ENCODE peak calls at places on chromosomes 3 and 15, in eight cellular contexts. I is H1, K is SK-N-SH, A is HepG2, R is sigmoid colon, E is GM12878, G is suprapubic skin, W is transverse colon. Y is an unnamed sample. For H3K27me3, the result is how much of the 10 kb centered on the place peaks cover.

GRCh38 chr3:183904833-183905780 is 20.4 kb upstream of the PARL start:
- DNase-seq in I (no peak), K (no peak), A (no peak), R (no peak), E (no peak), G (no peak), W (no peak), Y (no peak)

GRCh38 chr3:100400424-100400781 is 486 bp downstream of the TOMM70 start:
- DNase-seq in I (no peak), K (no peak), A (peak), R (no peak), E (no peak), G (no peak), W (no peak), Y (no peak)

GRCh38 chr15:74873756-74874424 is 725 bp upstream of the SCAMP2 start:
- DNase-seq in I (no peak), K (peak), A (peak), R (no peak), E (no peak), G (no peak), W (peak), Y (no peak)

GRCh38 chr15:48149858-48150257 is 28.2 kb downstream of the MYEF2 start:
- DNase-seq in I (no peak), K (no peak), A (no peak), R (no peak), E (no peak), G (no peak), W (no peak), Y (no peak)

GRCh38 chr3:101273608-101274007 is 46.8 kb downstream of the IMPG2 start:
- DNase-seq in I (no peak), K (no peak), A (no peak), R (no peak), E (no peak), G (no peak), W (no peak), Y (no peak)

GRCh38 chr15:48440084-48440483 is 108.9 kb downstream of the DUT start:
- DNase-seq in I (no peak), K (no peak), A (no peak), R (peak), E (no peak), G (no peak), W (no peak), Y (peak)

GRCh38 chr3:132210476-132211346 is 106.5 kb upstream of the ACP3 start:
- DNase-seq in I (peak), K (peak), A (peak), R (no peak), E (no peak), G (no peak), W (peak), Y (no peak)

GRCh38 chr3:129429080-129429451 is 630 bp upstream of the EFCAB12 start:
- DNase-seq in I (no peak), K (no peak), A (no peak), R (no peak), E (no peak), G (no peak), W (no peak), Y (no peak)

GRCh38 chr15:101039461-101039860 is 120.3 kb downstream of the LRRK1 start:
- DNase-seq in I (no peak), K (no peak), A (no peak), R (no peak), E (no peak), G (no peak), W (peak), Y (no peak)

GRCh38 chr3:151281671-151282334 is 3.5 kb upstream of the P2RY14 start:
- DNase-seq in I (no peak), K (no peak), A (no peak), R (no peak), E (no peak), G (no peak), W (no peak), Y (no peak)

GRCh38 chr3:39468108-39468436 is 592 bp downstream of the MOBP start:
- DNase-seq in I (no peak), K (no peak), A (no peak), R (no peak), E (no peak), G (no peak), W (no peak), Y (no peak)

GRCh38 chr15:33089878-33090757 is 104.4 kb downstream of the FMN1 start:
- DNase-seq in I (no peak), K (no peak), A (no peak), R (no peak), E (no peak), G (no peak), W (peak), Y (no peak)

GRCh38 chr3:194739498-194740284 is 54.0 kb downstream of the FAM43A start:
- DNase-seq in I (no peak), K (no peak), A (peak), R (no peak), E (no peak), G (no peak), W (no peak), Y (no peak)

GRCh38 chr3:36591959-36592358 is 172.4 kb downstream of the DCLK3 start:
- DNase-seq in I (no peak), K (no peak), A (no peak), R (no peak), E (no peak), G (no peak), W (no peak), Y (no peak)

GRCh38 chr3:85783331-85783730 is 824.5 kb downstream of the CADM2 start:
- DNase-seq in I (no peak), K (no peak), A (no peak), R (no peak), E (no peak), G (no peak), W (no peak), Y (no peak)

GRCh38 chr3:150743508-150743907 is 19.5 kb downstream of the SIAH2 start:
- DNase-seq in I (no peak), K (no peak), A (no peak), R (no peak), E (no peak), G (no peak), W (no peak), Y (no peak)

GRCh38 chr3:15711281-15711680 is 86.5 kb downstream of the ANKRD28 start:
- DNase-seq in I (no peak), K (no peak), A (no peak), R (no peak), E (no peak), G (no peak), W (no peak), Y (no peak)

GRCh38 chr3:194346621-194347020 is 4.5 kb downstream of the CPN2 start:
- DNase-seq in I (no peak), K (no peak), A (no peak), R (no peak), E (no peak), G (no peak), W (no peak), Y (no peak)

GRCh38 chr15:48946088-48946839 is 17.5 kb downstream of the SHC4 start:
- DNase-seq in I (no peak), K (no peak), A (no peak), R (no peak), E (no peak), G (no peak), W (no peak), Y (no peak)

GRCh38 chr15:52780172-52780980 is 9.8 kb downstream of the ONECUT1 start:
- DNase-seq in I (no peak), K (peak), A (peak), R (no peak), E (peak), G (no peak), W (peak), Y (no peak)

GRCh38 chr3:99565316-99565715 is 73.1 kb upstream of the COL8A1 start:
- DNase-seq in I (no peak), K (no peak), A (no peak), R (no peak), E (no peak), G (no peak), W (no peak), Y (no peak)

GRCh38 chr3:124688580-124689454 is 41.4 kb upstream of the UMPS start:
- DNase-seq in I (peak), K (peak), A (peak), R (peak), E (peak), G (no peak), W (peak), Y (peak)

GRCh38 chr3:107664614-107665013 is 141.9 kb downstream of the BBX start:
- DNase-seq in I (no peak), K (no peak), A (no peak), R (no peak), E (no peak), G (no peak), W (no peak), Y (no peak)

GRCh38 chr15:31338318-31338878 is 11.8 kb downstream of the KLF13 start:
- DNase-seq in I (no peak), K (no peak), A (no peak), R (peak), E (no peak), G (no peak), W (no peak), Y (peak)

GRCh38 chr15:101453123-101454120 is 36.1 kb downstream of the PCSK6 start:
- DNase-seq in I (no peak), K (no peak), A (peak), R (no peak), E (no peak), G (no peak), W (no peak), Y (no peak)

GRCh38 chr3:106342386-106342785 is 473.6 kb upstream of the CBLB start:
- DNase-seq in I (no peak), K (no peak), A (no peak), R (no peak), E (no peak), G (no peak), W (no peak), Y (no peak)

GRCh38 chr3:123816673-123817207 is 67.4 kb downstream of the MYLK start:
- DNase-seq in I (no peak), K (no peak), A (no peak), R (no peak), E (no peak), G (no peak), W (no peak), Y (no peak)

GRCh38 chr3:45223889-45224730 is 2.0 kb downstream of the TMEM158 start:
- DNase-seq in I (no peak), K (no peak), A (no peak), R (no peak), E (no peak), G (no peak), W (no peak), Y (no peak)

GRCh38 chr3:16059081-16059537 is 115.4 kb upstream of the GALNT15 start:
- DNase-seq in I (no peak), K (no peak), A (no peak), R (no peak), E (no peak), G (no peak), W (no peak), Y (peak)

GRCh38 chr3:127449489-127450212 is 140.9 kb downstream of the TPRA1 start:
- DNase-seq in I (no peak), K (no peak), A (no peak), R (peak), E (no peak), G (peak), W (no peak), Y (no peak)

GRCh38 chr15:68526269-68526668 is 52.5 kb upstream of the CORO2B start:
- DNase-seq in I (no peak), K (no peak), A (no peak), R (no peak), E (no peak), G (no peak), W (no peak), Y (no peak)

GRCh38 chr3:4644954-4645353 is 151.8 kb downstream of the ITPR1 start:
- DNase-seq in I (no peak), K (no peak), A (no peak), R (no peak), E (no peak), G (no peak), W (no peak), Y (no peak)

GRCh38 chr3:123104550-123104949 is 37.7 kb downstream of the PDIA5 start:
- DNase-seq in I (no peak), K (peak), A (no peak), R (no peak), E (no peak), G (peak), W (no peak), Y (no peak)

GRCh38 chr3:196688349-196688748 is 23.7 kb downstream of the CEP19 start:
- DNase-seq in I (no peak), K (no peak), A (no peak), R (peak), E (no peak), G (no peak), W (peak), Y (no peak)

GRCh38 chr3:13610006-13610570 is 61.2 kb downstream of the FBLN2 start:
- DNase-seq in I (no peak), K (no peak), A (no peak), R (peak), E (no peak), G (no peak), W (no peak), Y (no peak)

GRCh38 chr3:13615019-13615528 is 66.1 kb downstream of the FBLN2 start:
- DNase-seq in I (no peak), K (no peak), A (no peak), R (no peak), E (no peak), G (no peak), W (no peak), Y (no peak)

GRCh38 chr3:13614607-13615006 is 65.7 kb downstream of the FBLN2 start:
- DNase-seq in I (no peak), K (no peak), A (no peak), R (no peak), E (no peak), G (no peak), W (no peak), Y (no peak)

GRCh38 chr3:13613343-13614190 is 64.6 kb downstream of the FBLN2 start:
- DNase-seq in I (no peak), K (no peak), A (no peak), R (no peak), E (no peak), G (no peak), W (no peak), Y (no peak)

DNA sequence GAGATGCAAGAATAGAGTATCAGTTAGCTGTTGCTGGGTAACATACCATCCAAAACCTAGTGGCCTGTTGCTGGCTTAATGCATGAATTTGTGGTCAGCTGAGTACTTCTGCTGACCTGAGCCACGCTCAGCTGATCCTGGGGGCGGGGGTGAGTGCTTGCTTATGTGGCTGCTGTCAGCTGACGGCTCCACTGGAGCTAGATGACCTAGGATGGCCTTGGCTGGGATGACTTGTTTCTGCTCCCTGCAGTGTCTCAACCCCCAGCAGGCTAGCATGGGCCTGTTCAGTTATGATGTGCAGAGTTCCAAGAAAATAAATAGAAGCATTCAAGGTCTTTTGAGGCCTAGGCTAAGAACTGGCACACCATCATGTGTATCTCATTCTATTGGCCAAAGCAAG is 63.9 kb downstream of the FBLN2 start:
- DNase-seq in I (no peak), K (no peak), A (peak), R (peak), E (no peak), G (peak), W (no peak), Y (no peak)
- TF ChIP-seq EP300 in I (no peak), K (no peak), A (no peak), R (no peak), E (no peak), G (no peak), W (no peak), Y (no peak)

DNA sequence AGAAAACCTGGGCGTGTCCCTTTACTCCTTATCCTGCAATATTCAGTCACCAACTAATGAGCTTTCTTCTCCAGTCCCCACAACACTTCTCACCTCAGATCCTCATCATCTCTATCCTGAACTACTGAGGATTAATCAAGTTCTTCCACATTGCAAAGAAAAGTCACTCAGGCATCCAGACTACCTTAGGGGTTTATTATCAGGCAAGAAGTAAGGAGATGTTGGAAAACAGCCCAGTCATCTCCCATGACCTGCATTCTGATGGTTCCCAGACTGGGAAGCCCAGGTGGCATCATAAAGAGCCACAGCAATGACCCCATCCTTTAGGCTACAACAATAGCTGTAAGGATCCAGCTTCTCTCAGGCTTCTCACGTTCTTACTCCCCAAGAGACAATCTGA is 3.5 kb upstream of the TBC1D5 start:
- DNase-seq in I (no peak), K (no peak), A (no peak), R (no peak), E (no peak), G (no peak), W (no peak), Y (no peak)
- H3K27ac ChIP-seq in I (no peak), K (no peak), A (no peak), R (no peak), E (no peak), G (no peak), W (no peak), Y (no peak)

GRCh38 chr3:20161714-20162113 is 24.3 kb downstream of the SGO1 start:
- DNase-seq in I (no peak), K (no peak), A (no peak), R (no peak), E (no peak), G (no peak), W (no peak), Y (no peak)
- H3K27me3 ChIP-seq in I (under half), K (under half), A (under half), R (under half), E (under half), G (under half), W (under half), Y (under half)

DNA sequence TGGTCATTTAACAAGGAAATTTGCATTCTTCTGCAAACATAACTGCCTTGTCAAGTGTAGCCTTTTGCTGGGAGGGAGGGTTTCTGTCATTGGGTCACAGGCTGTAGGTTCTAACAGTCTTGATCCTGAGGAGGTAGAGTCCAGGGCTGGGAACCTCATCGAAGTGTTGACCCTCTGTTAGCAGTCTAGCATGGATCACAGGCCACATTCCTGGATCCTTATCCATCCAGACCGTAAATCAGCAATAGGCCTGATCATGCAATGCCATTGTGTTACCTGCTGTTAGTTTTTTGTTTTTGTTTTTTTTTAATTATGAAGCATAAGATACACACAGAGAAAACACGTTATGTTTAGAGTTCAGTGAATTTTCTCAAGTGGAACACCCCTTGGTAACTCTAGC is 282.0 kb upstream of the TPM1 start:
- DNase-seq in I (no peak), K (no peak), A (no peak), R (no peak), E (no peak), G (no peak), W (no peak), Y (no peak)
- TF ChIP-seq EP300 in I (no peak), K (no peak), A (no peak), R (no peak), E (no peak), G (no peak), W (no peak), Y (no peak)

GRCh38 chr3:31167666-31168065 is 273.2 kb upstream of the GADL1 start:
- DNase-seq in I (no peak), K (no peak), A (no peak), R (no peak), E (no peak), G (no peak), W (no peak), Y (no peak)
- H3K27ac ChIP-seq in I (no peak), K (no peak), A (no peak), R (no peak), E (no peak), G (no peak), W (no peak), Y (no peak)